ENCODE peak calls at places on chromosomes 5 and 9, in five cellular contexts. One of them, this sample, is unnamed.

GRCh38 chr5:37786855-37787254 is 53.0 kb downstream of the GDNF start:
- DNase-seq in psoas muscle: no peak
- DNase-seq in T1000: no peak
- DNase-seq in stimulated activated CD4-positive, alpha-beta T cell treated with anti-CD3 and anti-CD28 coated beads, TNF-alpha, amount 100 ng/mL, for 1 hour: no peak
- DNase-seq in NCI-H1436: no peak
- DNase-seq in this sample: peak

GRCh38 chr5:3607541-3608147 is 12.0 kb downstream of the IRX1 start:
- DNase-seq in NCI-H1436: no peak
- DNase-seq in T1000: no peak
- DNase-seq in psoas muscle: no peak
- DNase-seq in stimulated activated CD4-positive, alpha-beta T cell treated with anti-CD3 and anti-CD28 coated beads, TNF-alpha, amount 100 ng/mL, for 1 hour: no peak
- DNase-seq in this sample: no peak

GRCh38 chr9:135906291-135907005 is 898 bp downstream of the CAMSAP1 start:
- DNase-seq in T1000: no peak
- DNase-seq in psoas muscle: no peak
- DNase-seq in NCI-H1436: no peak
- DNase-seq in stimulated activated CD4-positive, alpha-beta T cell treated with anti-CD3 and anti-CD28 coated beads, TNF-alpha, amount 100 ng/mL, for 1 hour: no peak
- DNase-seq in this sample: peak

GRCh38 chr9:16131269-16131668 is 578.4 kb downstream of the CCDC171 start:
- DNase-seq in T1000: no peak
- DNase-seq in stimulated activated CD4-positive, alpha-beta T cell treated with anti-CD3 and anti-CD28 coated beads, TNF-alpha, amount 100 ng/mL, for 1 hour: no peak
- DNase-seq in NCI-H1436: no peak
- DNase-seq in psoas muscle: no peak
- DNase-seq in this sample: no peak

GRCh38 chr5:170137694-170138214 is 32.1 kb downstream of the FOXI1 start:
- DNase-seq in T1000: no peak
- DNase-seq in stimulated activated CD4-positive, alpha-beta T cell treated with anti-CD3 and anti-CD28 coated beads, TNF-alpha, amount 100 ng/mL, for 1 hour: no peak
- DNase-seq in psoas muscle: no peak
- DNase-seq in NCI-H1436: no peak
- DNase-seq in this sample: no peak

GRCh38 chr9:79944991-79945390 is 373.2 kb downstream of the TLE4 start:
- DNase-seq in stimulated activated CD4-positive, alpha-beta T cell treated with anti-CD3 and anti-CD28 coated beads, TNF-alpha, amount 100 ng/mL, for 1 hour: no peak
- DNase-seq in T1000: no peak
- DNase-seq in NCI-H1436: no peak
- DNase-seq in psoas muscle: no peak
- DNase-seq in this sample: no peak

GRCh38 chr9:15280647-15281046 is 26.4 kb downstream of the TTC39B start:
- DNase-seq in T1000: no peak
- DNase-seq in stimulated activated CD4-positive, alpha-beta T cell treated with anti-CD3 and anti-CD28 coated beads, TNF-alpha, amount 100 ng/mL, for 1 hour: no peak
- DNase-seq in psoas muscle: no peak
- DNase-seq in NCI-H1436: no peak
- DNase-seq in this sample: no peak

GRCh38 chr9:134585746-134586706 is 55.6 kb upstream of the COL5A1 start:
- DNase-seq in stimulated activated CD4-positive, alpha-beta T cell treated with anti-CD3 and anti-CD28 coated beads, TNF-alpha, amount 100 ng/mL, for 1 hour: no peak
- DNase-seq in psoas muscle: no peak
- DNase-seq in T1000: peak
- DNase-seq in NCI-H1436: no peak
- DNase-seq in this sample: peak

GRCh38 chr5:64834611-64835010 is 65.9 kb downstream of the CWC27 start:
- DNase-seq in psoas muscle: no peak
- DNase-seq in NCI-H1436: no peak
- DNase-seq in stimulated activated CD4-positive, alpha-beta T cell treated with anti-CD3 and anti-CD28 coated beads, TNF-alpha, amount 100 ng/mL, for 1 hour: no peak
- DNase-seq in T1000: no peak
- DNase-seq in this sample: no peak

GRCh38 chr9:93071464-93071863 is 13.0 kb downstream of the SUSD3 start:
- DNase-seq in T1000: no peak
- DNase-seq in psoas muscle: no peak
- DNase-seq in stimulated activated CD4-positive, alpha-beta T cell treated with anti-CD3 and anti-CD28 coated beads, TNF-alpha, amount 100 ng/mL, for 1 hour: no peak
- DNase-seq in NCI-H1436: no peak
- DNase-seq in this sample: peak

GRCh38 chr9:136719212-136719880 is 7.0 kb downstream of the DIPK1B start:
- DNase-seq in T1000: no peak
- DNase-seq in stimulated activated CD4-positive, alpha-beta T cell treated with anti-CD3 and anti-CD28 coated beads, TNF-alpha, amount 100 ng/mL, for 1 hour: no peak
- DNase-seq in psoas muscle: peak
- DNase-seq in NCI-H1436: no peak
- DNase-seq in this sample: no peak

GRCh38 chr5:170614071-170614490 is 110.3 kb downstream of the KCNIP1 start:
- DNase-seq in T1000: no peak
- DNase-seq in psoas muscle: no peak
- DNase-seq in stimulated activated CD4-positive, alpha-beta T cell treated with anti-CD3 and anti-CD28 coated beads, TNF-alpha, amount 100 ng/mL, for 1 hour: no peak
- DNase-seq in NCI-H1436: no peak
- DNase-seq in this sample: no peak

GRCh38 chr9:119370816-119371215 is 1.6 kb upstream of the BRINP1 start:
- DNase-seq in T1000: peak
- DNase-seq in psoas muscle: peak
- DNase-seq in NCI-H1436: no peak
- DNase-seq in stimulated activated CD4-positive, alpha-beta T cell treated with anti-CD3 and anti-CD28 coated beads, TNF-alpha, amount 100 ng/mL, for 1 hour: no peak
- DNase-seq in this sample: peak

GRCh38 chr9:30058463-30058862 is 2326.0 kb upstream of the ACO1 start:
- DNase-seq in psoas muscle: no peak
- DNase-seq in stimulated activated CD4-positive, alpha-beta T cell treated with anti-CD3 and anti-CD28 coated beads, TNF-alpha, amount 100 ng/mL, for 1 hour: no peak
- DNase-seq in NCI-H1436: no peak
- DNase-seq in T1000: no peak
- DNase-seq in this sample: no peak

This sample was measured in adrenal gland.